ENCODE peak calls at places on chromosomes 3 and 15, in eight cellular contexts. I is EL; W is putamen; B is breast epithelium; S is esophagus squamous epithelium; N is stimulated activated effector memory CD8-positive, alpha-beta T cell treated with anti-CD3 and anti-CD28 coated beads, Interleukin-12 subunit alpha, Interleukin-12 subunit beta, amount 100 ng/mL, for 72 hours; M is NCI-H1417; T is fibroblast of lung. J is an unnamed sample.

GRCh38 chr15:39581501-39582285 is 814 bp downstream of the THBS1 start:
- DNase-seq in S (no peak), M (no peak), T (peak), B (peak), W (no peak), N (no peak), I (peak), J (no peak)

GRCh38 chr15:90873998-90874605 is 5.7 kb downstream of the FURIN start:
- DNase-seq in T (peak), S (no peak), I (no peak), M (peak), N (no peak), B (no peak), W (no peak), J (no peak)

GRCh38 chr15:79283252-79284048 is 928 bp downstream of the ANKRD34C start:
- DNase-seq in N (peak), S (no peak), T (peak), B (no peak), W (peak), I (peak), M (peak), J (no peak)

GRCh38 chr3:20682573-20682972 is 496.6 kb upstream of the SGO1 start:
- DNase-seq in M (no peak), I (peak), B (no peak), S (no peak), W (no peak), N (no peak), T (peak), J (no peak)

GRCh38 chr15:82317091-82317489 is 32.2 kb downstream of the GOLGA6L10 start:
- DNase-seq in M (no peak), N (no peak), I (no peak), T (no peak), B (no peak), W (no peak), S (no peak), J (no peak)

GRCh38 chr15:69414702-69415161 is 583 bp downstream of the KIF23 start:
- DNase-seq in I (peak), T (peak), W (no peak), S (no peak), B (peak), N (peak), M (peak), J (no peak)

GRCh38 chr3:13236774-13237173 is 163.5 kb upstream of the IQSEC1 start:
- DNase-seq in B (no peak), S (no peak), W (no peak), N (no peak), M (no peak), I (no peak), T (no peak), J (no peak)

GRCh38 chr3:135490219-135490618 is 475.3 kb upstream of the PPP2R3A start:
- DNase-seq in S (no peak), I (no peak), W (no peak), N (no peak), T (no peak), B (no peak), M (no peak), J (no peak)

GRCh38 chr3:186303985-186304384 is 58.0 kb downstream of the DGKG start:
- DNase-seq in S (no peak), B (no peak), W (no peak), M (no peak), I (no peak), T (no peak), N (no peak), J (no peak)

GRCh38 chr3:5143459-5143858 is 21.4 kb downstream of the ARL8B start:
- DNase-seq in B (no peak), I (no peak), S (no peak), T (no peak), W (no peak), M (no peak), N (no peak), J (no peak)

GRCh38 chr3:66303556-66303955 is 82.8 kb downstream of the SLC25A26 start:
- DNase-seq in T (no peak), S (no peak), I (no peak), W (no peak), B (no peak), N (no peak), M (no peak), J (no peak)

GRCh38 chr3:124731760-124732159 is 1.5 kb downstream of the UMPS start:
- DNase-seq in T (no peak), M (no peak), I (no peak), B (no peak), N (no peak), W (no peak), S (no peak), J (no peak)

GRCh38 chr3:47910777-47911440 is 105.3 kb downstream of the MAP4 start:
- DNase-seq in T (peak), I (peak), B (no peak), W (peak), M (no peak), S (no peak), N (no peak), J (no peak)

GRCh38 chr15:50257924-50258323 is 7.6 kb downstream of the HDC start:
- DNase-seq in W (no peak), S (no peak), B (no peak), T (peak), I (peak), N (no peak), M (no peak), J (no peak)

GRCh38 chr3:63910873-63911272 is 1.3 kb downstream of the SCAANT1 start:
- DNase-seq in S (no peak), M (no peak), B (no peak), T (peak), I (peak), W (no peak), N (no peak), J (no peak)

GRCh38 chr3:42988566-42988965 is 9.5 kb downstream of the GASK1A start:
- DNase-seq in T (no peak), M (no peak), W (no peak), N (no peak), B (no peak), S (no peak), I (no peak), J (no peak)

GRCh38 chr3:149572796-149573414 is 84.9 kb downstream of the WWTR1 start:
- DNase-seq in B (no peak), T (peak), W (no peak), I (peak), N (no peak), M (no peak), S (no peak), J (no peak)

GRCh38 chr3:8460815-8461482 is 40.7 kb upstream of the LMCD1 start:
- DNase-seq in T (peak), S (no peak), B (no peak), I (peak), W (no peak), M (no peak), N (no peak), J (no peak)

GRCh38 chr3:129016725-129017530 is 15.8 kb downstream of the EFCC1 start:
- DNase-seq in M (no peak), W (no peak), N (no peak), B (no peak), T (peak), S (no peak), I (no peak), J (no peak)

GRCh38 chr3:58749948-58750347 is 83.4 kb upstream of the FAM3D start:
- DNase-seq in N (no peak), T (no peak), B (no peak), M (no peak), I (no peak), W (no peak), S (no peak), J (no peak)

GRCh38 chr3:23710555-23710954 is 95.2 kb upstream of the UBE2E1 start:
- DNase-seq in S (no peak), M (no peak), I (no peak), B (no peak), W (no peak), T (peak), N (no peak), J (no peak)

GRCh38 chr3:99966657-99967420 is 147.5 kb downstream of the FILIP1L start:
- DNase-seq in I (peak), T (peak), W (no peak), M (no peak), B (no peak), N (no peak), S (no peak), J (no peak)

GRCh38 chr3:169383770-169384169 is 279.7 kb downstream of the MECOM start:
- DNase-seq in I (no peak), T (no peak), M (no peak), S (no peak), N (no peak), W (no peak), B (no peak), J (no peak)

GRCh38 chr15:86645861-86646393 is 566.3 kb downstream of the AGBL1 start:
- DNase-seq in T (no peak), S (no peak), B (no peak), I (no peak), M (no peak), N (no peak), W (no peak), J (no peak)

GRCh38 chr3:77935418-77935817 is 895.5 kb downstream of the ROBO2 start:
- DNase-seq in M (no peak), T (peak), W (no peak), B (no peak), I (no peak), S (no peak), N (no peak), J (no peak)

GRCh38 chr15:96342611-96343528 is 12.4 kb downstream of the NR2F2 start:
- DNase-seq in S (no peak), W (no peak), N (no peak), T (peak), I (no peak), M (no peak), B (no peak), J (no peak)

GRCh38 chr3:174243194-174243593 is 615.9 kb upstream of the NAALADL2 start:
- DNase-seq in W (no peak), M (no peak), I (peak), N (no peak), B (no peak), T (peak), S (no peak), J (no peak)

GRCh38 chr15:84840741-84841429 is 23.7 kb downstream of the ALPK3 start:
- DNase-seq in M (peak), W (no peak), B (peak), T (peak), N (no peak), S (no peak), I (peak), J (no peak)

GRCh38 chr3:116038968-116039950 is 406.0 kb downstream of the LSAMP start:
- DNase-seq in N (no peak), W (no peak), B (no peak), S (no peak), I (no peak), T (no peak), M (no peak), J (no peak)

GRCh38 chr3:129378949-129379348 is 49.5 kb downstream of the EFCAB12 start:
- DNase-seq in I (no peak), T (no peak), M (no peak), W (no peak), S (no peak), N (no peak), B (no peak), J (no peak)

GRCh38 chr3:146968204-146968651 is 363.1 kb upstream of the PLSCR5 start:
- DNase-seq in N (no peak), W (no peak), S (no peak), T (peak), M (no peak), I (peak), B (no peak), J (no peak)

GRCh38 chr15:89905846-89906378 is 6.8 kb downstream of the ARPIN start:
- DNase-seq in B (no peak), I (no peak), S (no peak), T (no peak), N (no peak), M (no peak), W (no peak), J (no peak)